ENCODE peak calls at places on chromosomes 3 and 15, in seven cellular contexts. One of them, this sample, is unnamed.

GRCh38 chr15:57403946-57404345 is 27.6 kb downstream of the CGNL1 start:
- DNase-seq in neural progenitor cell: no peak
- DNase-seq in ovary: no peak
- DNase-seq in choroid plexus epithelial cell: no peak
- DNase-seq in nephron progenitor cell: no peak
- DNase-seq in activated B cell treated with CpG ODN at 0.5 μM for 24 hours: no peak
- DNase-seq in GM12865: no peak
- DNase-seq in this sample: no peak

GRCh38 chr3:150407051-150407817 is 864 bp upstream of the TSC22D2 start:
- DNase-seq in neural progenitor cell: no peak
- DNase-seq in ovary: no peak
- DNase-seq in choroid plexus epithelial cell: no peak
- DNase-seq in nephron progenitor cell: no peak
- DNase-seq in activated B cell treated with CpG ODN at 0.5 μM for 24 hours: no peak
- DNase-seq in GM12865: no peak
- DNase-seq in this sample: no peak

GRCh38 chr3:134299185-134299887 is 48.7 kb upstream of the RYK start:
- DNase-seq in neural progenitor cell: peak
- DNase-seq in ovary: no peak
- DNase-seq in choroid plexus epithelial cell: peak
- DNase-seq in nephron progenitor cell: no peak
- DNase-seq in activated B cell treated with CpG ODN at 0.5 μM for 24 hours: no peak
- DNase-seq in GM12865: no peak
- DNase-seq in this sample: no peak

GRCh38 chr3:148861277-148861869 is 3.7 kb upstream of the CPA3 start:
- DNase-seq in neural progenitor cell: peak
- DNase-seq in ovary: no peak
- DNase-seq in choroid plexus epithelial cell: peak
- DNase-seq in nephron progenitor cell: no peak
- DNase-seq in activated B cell treated with CpG ODN at 0.5 μM for 24 hours: no peak
- DNase-seq in GM12865: peak
- DNase-seq in this sample: peak

GRCh38 chr15:31461375-31461774 is 134.7 kb downstream of the KLF13 start:
- DNase-seq in neural progenitor cell: no peak
- DNase-seq in ovary: no peak
- DNase-seq in choroid plexus epithelial cell: no peak
- DNase-seq in nephron progenitor cell: no peak
- DNase-seq in activated B cell treated with CpG ODN at 0.5 μM for 24 hours: no peak
- DNase-seq in GM12865: no peak
- DNase-seq in this sample: no peak

GRCh38 chr3:101050061-101050460 is 56.8 kb upstream of the ABI3BP start:
- DNase-seq in neural progenitor cell: peak
- DNase-seq in ovary: no peak
- DNase-seq in choroid plexus epithelial cell: no peak
- DNase-seq in nephron progenitor cell: no peak
- DNase-seq in activated B cell treated with CpG ODN at 0.5 μM for 24 hours: no peak
- DNase-seq in GM12865: no peak
- DNase-seq in this sample: no peak

GRCh38 chr15:101424984-101425383 is 64.5 kb downstream of the PCSK6 start:
- DNase-seq in neural progenitor cell: no peak
- DNase-seq in ovary: no peak
- DNase-seq in choroid plexus epithelial cell: no peak
- DNase-seq in nephron progenitor cell: no peak
- DNase-seq in activated B cell treated with CpG ODN at 0.5 μM for 24 hours: no peak
- DNase-seq in GM12865: no peak
- DNase-seq in this sample: no peak

GRCh38 chr3:102079809-102080197 is 230.5 kb downstream of the NFKBIZ start:
- DNase-seq in neural progenitor cell: no peak
- DNase-seq in ovary: no peak
- DNase-seq in choroid plexus epithelial cell: no peak
- DNase-seq in nephron progenitor cell: no peak
- DNase-seq in activated B cell treated with CpG ODN at 0.5 μM for 24 hours: no peak
- DNase-seq in GM12865: no peak
- DNase-seq in this sample: no peak

GRCh38 chr3:86230765-86231164 is 760.2 kb downstream of the VGLL3 start:
- DNase-seq in neural progenitor cell: no peak
- DNase-seq in ovary: no peak
- DNase-seq in choroid plexus epithelial cell: no peak
- DNase-seq in nephron progenitor cell: no peak
- DNase-seq in activated B cell treated with CpG ODN at 0.5 μM for 24 hours: no peak
- DNase-seq in GM12865: no peak
- DNase-seq in this sample: no peak

GRCh38 chr3:157785071-157785826 is 282.0 kb upstream of the VEPH1 start:
- DNase-seq in neural progenitor cell: no peak
- DNase-seq in ovary: peak
- DNase-seq in choroid plexus epithelial cell: peak
- DNase-seq in nephron progenitor cell: peak
- DNase-seq in activated B cell treated with CpG ODN at 0.5 μM for 24 hours: no peak
- DNase-seq in GM12865: no peak
- DNase-seq in this sample: no peak

GRCh38 chr3:64266983-64267382 is 41.7 kb upstream of the PRICKLE2 start:
- DNase-seq in neural progenitor cell: no peak
- DNase-seq in ovary: no peak
- DNase-seq in choroid plexus epithelial cell: no peak
- DNase-seq in nephron progenitor cell: no peak
- DNase-seq in activated B cell treated with CpG ODN at 0.5 μM for 24 hours: no peak
- DNase-seq in GM12865: no peak
- DNase-seq in this sample: no peak

GRCh38 chr15:101049282-101049681 is 130.1 kb downstream of the LRRK1 start:
- DNase-seq in neural progenitor cell: no peak
- DNase-seq in ovary: no peak
- DNase-seq in choroid plexus epithelial cell: no peak
- DNase-seq in nephron progenitor cell: no peak
- DNase-seq in activated B cell treated with CpG ODN at 0.5 μM for 24 hours: peak
- DNase-seq in GM12865: no peak
- DNase-seq in this sample: no peak

GRCh38 chr3:102165367-102165766 is 269.4 kb upstream of the ZPLD1 start:
- DNase-seq in neural progenitor cell: no peak
- DNase-seq in ovary: no peak
- DNase-seq in choroid plexus epithelial cell: peak
- DNase-seq in nephron progenitor cell: no peak
- DNase-seq in activated B cell treated with CpG ODN at 0.5 μM for 24 hours: no peak
- DNase-seq in GM12865: no peak
- DNase-seq in this sample: no peak

GRCh38 chr15:77864211-77865105 is 213.1 kb downstream of the TBC1D2B start:
- DNase-seq in neural progenitor cell: no peak
- DNase-seq in ovary: no peak
- DNase-seq in choroid plexus epithelial cell: no peak
- DNase-seq in nephron progenitor cell: peak
- DNase-seq in activated B cell treated with CpG ODN at 0.5 μM for 24 hours: no peak
- DNase-seq in GM12865: no peak
- DNase-seq in this sample: no peak

GRCh38 chr3:178947738-178948137 is 123.9 kb downstream of the ZMAT3 start:
- DNase-seq in neural progenitor cell: no peak
- DNase-seq in ovary: no peak
- DNase-seq in choroid plexus epithelial cell: peak
- DNase-seq in nephron progenitor cell: no peak
- DNase-seq in activated B cell treated with CpG ODN at 0.5 μM for 24 hours: no peak
- DNase-seq in GM12865: no peak
- DNase-seq in this sample: no peak

GRCh38 chr3:11126653-11127052 is 27.6 kb upstream of the HRH1 start:
- DNase-seq in neural progenitor cell: no peak
- DNase-seq in ovary: no peak
- DNase-seq in choroid plexus epithelial cell: no peak
- DNase-seq in nephron progenitor cell: no peak
- DNase-seq in activated B cell treated with CpG ODN at 0.5 μM for 24 hours: no peak
- DNase-seq in GM12865: no peak
- DNase-seq in this sample: no peak

GRCh38 chr3:58078610-58079009 is 70.4 kb downstream of the FLNB start:
- DNase-seq in neural progenitor cell: no peak
- DNase-seq in ovary: no peak
- DNase-seq in choroid plexus epithelial cell: no peak
- DNase-seq in nephron progenitor cell: no peak
- DNase-seq in activated B cell treated with CpG ODN at 0.5 μM for 24 hours: no peak
- DNase-seq in GM12865: no peak
- DNase-seq in this sample: no peak

GRCh38 chr3:58754074-58754473 is 87.5 kb upstream of the FAM3D start:
- DNase-seq in neural progenitor cell: no peak
- DNase-seq in ovary: no peak
- DNase-seq in choroid plexus epithelial cell: no peak
- DNase-seq in nephron progenitor cell: no peak
- DNase-seq in activated B cell treated with CpG ODN at 0.5 μM for 24 hours: no peak
- DNase-seq in GM12865: peak
- DNase-seq in this sample: no peak

GRCh38 chr3:187012609-187013051 is 82.3 kb downstream of the ST6GAL1 start:
- DNase-seq in neural progenitor cell: no peak
- DNase-seq in ovary: no peak
- DNase-seq in choroid plexus epithelial cell: peak
- DNase-seq in nephron progenitor cell: no peak
- DNase-seq in activated B cell treated with CpG ODN at 0.5 μM for 24 hours: no peak
- DNase-seq in GM12865: peak
- DNase-seq in this sample: no peak

GRCh38 chr3:123285066-123285465 is 83.3 kb downstream of the SEC22A start:
- DNase-seq in neural progenitor cell: no peak
- DNase-seq in ovary: no peak
- DNase-seq in choroid plexus epithelial cell: no peak
- DNase-seq in nephron progenitor cell: no peak
- DNase-seq in activated B cell treated with CpG ODN at 0.5 μM for 24 hours: no peak
- DNase-seq in GM12865: no peak
- DNase-seq in this sample: peak

GRCh38 chr3:101758224-101758623 is 20.8 kb upstream of the NXPE3 start:
- DNase-seq in neural progenitor cell: no peak
- DNase-seq in ovary: no peak
- DNase-seq in choroid plexus epithelial cell: no peak
- DNase-seq in nephron progenitor cell: no peak
- DNase-seq in activated B cell treated with CpG ODN at 0.5 μM for 24 hours: no peak
- DNase-seq in GM12865: no peak
- DNase-seq in this sample: no peak

GRCh38 chr3:160697628-160698382 is 20.8 kb downstream of the ARL14 start:
- DNase-seq in neural progenitor cell: no peak
- DNase-seq in ovary: no peak
- DNase-seq in choroid plexus epithelial cell: peak
- DNase-seq in nephron progenitor cell: no peak
- DNase-seq in activated B cell treated with CpG ODN at 0.5 μM for 24 hours: no peak
- DNase-seq in GM12865: peak
- DNase-seq in this sample: no peak

GRCh38 chr3:70621451-70621850 is 309.0 kb upstream of the MDFIC2 start:
- DNase-seq in neural progenitor cell: no peak
- DNase-seq in ovary: no peak
- DNase-seq in choroid plexus epithelial cell: no peak
- DNase-seq in nephron progenitor cell: no peak
- DNase-seq in activated B cell treated with CpG ODN at 0.5 μM for 24 hours: no peak
- DNase-seq in GM12865: no peak
- DNase-seq in this sample: no peak

DNA sequence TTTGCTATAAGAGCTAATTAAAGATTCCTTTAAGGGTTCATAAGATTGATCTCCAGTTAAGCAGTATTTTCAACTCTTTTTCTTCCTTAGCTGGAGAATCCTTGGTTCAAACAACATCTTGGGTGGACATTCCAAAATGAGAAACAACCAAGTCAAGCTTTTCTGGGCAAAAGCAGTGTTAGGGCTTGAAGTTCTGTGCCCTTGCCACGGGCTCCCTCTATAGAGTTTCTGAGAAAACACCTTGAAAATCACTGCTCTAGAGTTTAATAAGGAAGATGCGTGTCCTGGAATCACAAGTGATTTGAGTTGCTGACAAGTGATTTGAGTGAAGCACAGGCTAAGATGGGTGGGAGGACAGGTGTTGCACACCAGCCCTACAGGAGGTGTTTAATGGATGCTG is 128.9 kb downstream of the SLCO3A1 start:
- DNase-seq in neural progenitor cell: no peak
- DNase-seq in ovary: no peak
- DNase-seq in choroid plexus epithelial cell: no peak
- DNase-seq in nephron progenitor cell: no peak
- DNase-seq in activated B cell treated with CpG ODN at 0.5 μM for 24 hours: no peak
- DNase-seq in GM12865: no peak
- DNase-seq in this sample: no peak
- TF ChIP-seq CTCF in neural progenitor cell: no peak
- TF ChIP-seq CTCF in ovary: no peak
- TF ChIP-seq CTCF in choroid plexus epithelial cell: no peak
- TF ChIP-seq CTCF in nephron progenitor cell: no peak
- TF ChIP-seq CTCF in activated B cell treated with CpG ODN at 0.5 μM for 24 hours: no peak
- TF ChIP-seq CTCF in GM12865: no peak
- TF ChIP-seq CTCF in this sample: no peak

DNA sequence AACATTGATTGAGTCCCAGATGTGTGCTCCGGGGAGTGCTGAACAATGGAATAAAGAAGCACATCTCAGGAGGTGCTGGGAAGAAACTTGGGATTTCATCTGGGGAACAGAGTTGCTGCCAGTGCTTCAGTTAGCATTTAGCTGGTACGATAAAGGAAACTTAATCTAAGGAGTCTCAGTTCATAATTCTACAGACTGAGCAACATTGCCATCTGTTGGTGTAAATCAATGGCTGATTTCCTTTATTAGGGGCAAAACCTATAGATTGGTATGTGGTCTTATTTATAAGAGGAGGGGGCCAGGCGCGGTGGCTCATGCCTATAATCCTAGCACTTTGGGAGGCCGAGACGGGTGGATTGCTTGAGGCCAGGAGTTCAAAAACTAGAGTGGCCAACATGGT is 8.9 kb downstream of the MKRN2OS start:
- DNase-seq in neural progenitor cell: no peak
- DNase-seq in ovary: no peak
- DNase-seq in choroid plexus epithelial cell: peak
- DNase-seq in nephron progenitor cell: no peak
- DNase-seq in activated B cell treated with CpG ODN at 0.5 μM for 24 hours: no peak
- DNase-seq in GM12865: no peak
- DNase-seq in this sample: no peak
- TF ChIP-seq CTCF in neural progenitor cell: peak
- TF ChIP-seq CTCF in ovary: no peak
- TF ChIP-seq CTCF in choroid plexus epithelial cell: peak
- TF ChIP-seq CTCF in nephron progenitor cell: no peak
- TF ChIP-seq CTCF in activated B cell treated with CpG ODN at 0.5 μM for 24 hours: no peak
- TF ChIP-seq CTCF in GM12865: no peak
- TF ChIP-seq CTCF in this sample: peak

DNA sequence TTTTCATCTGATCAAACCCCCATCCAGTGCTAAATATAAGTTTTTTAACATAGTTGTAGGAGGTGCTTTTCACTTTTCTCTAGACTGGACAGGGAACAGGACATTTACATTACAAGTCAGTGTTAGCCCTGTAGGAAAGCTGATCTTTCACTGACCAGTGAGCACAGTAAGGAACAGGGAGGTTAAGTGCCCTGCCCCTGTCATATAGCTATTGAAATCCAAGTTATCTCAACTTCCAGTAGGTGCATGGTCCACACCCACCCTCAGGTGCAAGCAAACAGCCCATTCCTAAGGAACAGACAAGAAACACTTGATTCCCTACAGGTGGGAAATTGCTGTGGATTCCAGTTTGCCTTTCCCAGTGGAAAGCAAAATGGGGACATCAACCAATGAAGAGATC is 79.1 kb upstream of the EIF1B start:
- DNase-seq in neural progenitor cell: no peak
- DNase-seq in ovary: no peak
- DNase-seq in choroid plexus epithelial cell: no peak
- DNase-seq in nephron progenitor cell: no peak
- DNase-seq in activated B cell treated with CpG ODN at 0.5 μM for 24 hours: no peak
- DNase-seq in GM12865: no peak
- DNase-seq in this sample: no peak
- TF ChIP-seq CTCF in neural progenitor cell: no peak
- TF ChIP-seq CTCF in ovary: no peak
- TF ChIP-seq CTCF in choroid plexus epithelial cell: no peak
- TF ChIP-seq CTCF in nephron progenitor cell: no peak
- TF ChIP-seq CTCF in activated B cell treated with CpG ODN at 0.5 μM for 24 hours: no peak
- TF ChIP-seq CTCF in GM12865: no peak
- TF ChIP-seq CTCF in this sample: no peak

GRCh38 chr3:159586587-159587202 is 401.9 kb upstream of the IL12A start:
- DNase-seq in neural progenitor cell: peak
- DNase-seq in ovary: no peak
- DNase-seq in choroid plexus epithelial cell: peak
- DNase-seq in nephron progenitor cell: peak
- DNase-seq in activated B cell treated with CpG ODN at 0.5 μM for 24 hours: no peak
- DNase-seq in GM12865: no peak
- DNase-seq in this sample: no peak
- TF ChIP-seq CTCF in neural progenitor cell: peak
- TF ChIP-seq CTCF in ovary: no peak
- TF ChIP-seq CTCF in choroid plexus epithelial cell: peak
- TF ChIP-seq CTCF in nephron progenitor cell: peak
- TF ChIP-seq CTCF in activated B cell treated with CpG ODN at 0.5 μM for 24 hours: no peak
- TF ChIP-seq CTCF in GM12865: no peak
- TF ChIP-seq CTCF in this sample: no peak